ENCODE peak calls at places on chromosomes 11 and 22, in ten cellular contexts. U, Q, L, H, P, G, B, J, M and D are unnamed samples.

GRCh38 chr11:118820412-118821357 is 29.7 kb upstream of the DDX6 start:
- DNase-seq in L (peak; percentile 85), J (peak; percentile 13), P (no peak), Q (no peak), H (peak; percentile 23), B (peak; percentile 91), M (peak; percentile 92), U (peak; percentile 75), G (no peak), D (no peak)

GRCh38 chr11:125112235-125112604 is 794 bp upstream of the TMEM218 start:
- DNase-seq in B (no peak), Q (no peak), L (no peak), G (no peak), M (no peak), J (no peak), H (no peak), U (no peak), P (no peak), D (no peak)

GRCh38 chr22:47151490-47151889 is 389.0 kb downstream of the TBC1D22A start:
- DNase-seq in B (no peak), H (no peak), U (no peak), Q (peak; percentile 42), P (no peak), G (peak; percentile 44), L (no peak), J (no peak), M (no peak), D (no peak)

GRCh38 chr22:47031628-47031915 is 269.1 kb downstream of the TBC1D22A start:
- DNase-seq in J (no peak), P (no peak), M (peak; percentile 27), L (no peak), U (peak; percentile 7), B (peak; percentile 30), Q (no peak), G (no peak), H (no peak), D (no peak)

GRCh38 chr22:33848251-33848650 is 72.0 kb downstream of the LARGE1 start:
- DNase-seq in U (no peak), P (no peak), L (no peak), M (no peak), H (no peak), B (no peak), J (no peak), Q (no peak), G (peak; percentile 49), D (no peak)

GRCh38 chr11:61090521-61090920 is 11.8 kb upstream of the CD5 start:
- DNase-seq in H (no peak), U (no peak), M (no peak), J (no peak), L (no peak), B (no peak), G (no peak), P (no peak), Q (no peak), D (no peak)

GRCh38 chr11:33769542-33769941 is 4.8 kb downstream of the FBXO3 start:
- DNase-seq in H (no peak), L (no peak), P (no peak), Q (no peak), G (no peak), M (no peak), B (no peak), J (no peak), U (no peak), D (no peak)

GRCh38 chr11:78714539-78714938 is 139.9 kb upstream of the NARS2 start:
- DNase-seq in H (no peak), J (no peak), M (peak; percentile 24), P (no peak), L (peak; percentile 19), B (no peak), U (no peak), Q (no peak), G (no peak), D (no peak)

GRCh38 chr11:44568358-44568705 is 2.9 kb downstream of the CD82 start:
- DNase-seq in P (no peak), H (no peak), B (no peak), M (no peak), L (no peak), J (no peak), Q (no peak), G (no peak), U (no peak), D (no peak)

GRCh38 chr11:44566952-44567875 is 1.8 kb downstream of the CD82 start:
- DNase-seq in G (no peak), M (no peak), H (no peak), P (peak; percentile 69), L (no peak), Q (no peak), B (no peak), J (no peak), U (no peak), D (no peak)

GRCh38 chr11:44570411-44571155 is 5.1 kb downstream of the CD82 start:
- DNase-seq in P (no peak), G (no peak), U (no peak), J (no peak), L (no peak), Q (no peak), H (no peak), B (peak; percentile 41), M (no peak), D (no peak)

GRCh38 chr11:44567876-44568256 is 2.4 kb downstream of the CD82 start:
- DNase-seq in B (no peak), P (no peak), G (no peak), U (no peak), Q (no peak), J (no peak), M (no peak), H (no peak), L (no peak), D (no peak)

DNA sequence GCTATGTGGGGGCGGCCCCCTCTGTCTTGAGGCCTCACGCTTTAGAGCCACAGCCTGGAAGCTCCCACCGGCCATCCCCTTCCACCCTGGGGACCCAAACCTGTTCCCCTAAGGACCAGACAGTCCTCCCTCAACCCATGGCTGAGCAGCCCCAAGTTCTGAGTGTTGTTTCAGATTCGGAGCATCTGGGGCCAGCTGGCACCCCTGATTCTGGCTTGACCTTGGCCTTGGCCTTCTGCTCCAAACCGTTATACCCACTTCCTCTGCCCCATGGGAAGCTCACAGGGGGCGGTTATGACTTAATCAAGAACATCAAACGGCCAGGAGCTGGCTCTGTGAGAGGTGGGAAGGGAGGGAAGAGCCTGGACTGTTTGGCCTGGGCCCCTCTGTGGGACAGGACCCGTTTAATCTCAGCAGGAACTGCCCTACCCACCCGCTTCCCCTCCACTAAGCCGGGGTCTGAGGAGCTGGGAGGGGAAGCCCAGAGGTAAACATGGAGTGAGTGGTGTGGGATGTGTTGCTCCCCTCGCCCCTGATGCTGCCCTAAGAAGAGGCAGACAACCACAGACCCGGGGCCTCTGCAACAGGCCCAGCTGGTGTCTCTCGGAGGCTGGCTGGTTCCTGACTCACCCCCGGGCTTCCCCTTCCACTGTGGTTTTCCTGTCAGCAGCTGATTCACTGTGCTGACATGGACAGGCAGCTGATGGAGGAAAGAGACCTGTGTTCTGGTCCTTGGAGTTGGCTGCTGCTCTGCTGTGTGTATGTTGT is 3.4 kb downstream of the CD82 start:
- DNase-seq in U (peak; percentile 72), J (peak; percentile 59), B (peak; percentile 85), L (peak; percentile 67), Q (peak; percentile 91), M (peak; percentile 67), G (peak; percentile 98), P (peak; percentile 84), H (peak; percentile 52), D (no peak)
- H3K4me1 ChIP-seq in U (peaks cover 95% of the 10 kb centered on the region), J (peaks cover 74% of the 10 kb centered on the region), B (peaks cover 19% of the 10 kb centered on the region), L (peaks cover 11% of the 10 kb centered on the region), Q (peaks cover 7% of the 10 kb centered on the region), M (peaks cover 29% of the 10 kb centered on the region), G (peaks cover 49% of the 10 kb centered on the region), P (peaks cover 92% of the 10 kb centered on the region), H (peaks cover 20% of the 10 kb centered on the region), D (peaks cover 7% of the 10 kb centered on the region)

DNA sequence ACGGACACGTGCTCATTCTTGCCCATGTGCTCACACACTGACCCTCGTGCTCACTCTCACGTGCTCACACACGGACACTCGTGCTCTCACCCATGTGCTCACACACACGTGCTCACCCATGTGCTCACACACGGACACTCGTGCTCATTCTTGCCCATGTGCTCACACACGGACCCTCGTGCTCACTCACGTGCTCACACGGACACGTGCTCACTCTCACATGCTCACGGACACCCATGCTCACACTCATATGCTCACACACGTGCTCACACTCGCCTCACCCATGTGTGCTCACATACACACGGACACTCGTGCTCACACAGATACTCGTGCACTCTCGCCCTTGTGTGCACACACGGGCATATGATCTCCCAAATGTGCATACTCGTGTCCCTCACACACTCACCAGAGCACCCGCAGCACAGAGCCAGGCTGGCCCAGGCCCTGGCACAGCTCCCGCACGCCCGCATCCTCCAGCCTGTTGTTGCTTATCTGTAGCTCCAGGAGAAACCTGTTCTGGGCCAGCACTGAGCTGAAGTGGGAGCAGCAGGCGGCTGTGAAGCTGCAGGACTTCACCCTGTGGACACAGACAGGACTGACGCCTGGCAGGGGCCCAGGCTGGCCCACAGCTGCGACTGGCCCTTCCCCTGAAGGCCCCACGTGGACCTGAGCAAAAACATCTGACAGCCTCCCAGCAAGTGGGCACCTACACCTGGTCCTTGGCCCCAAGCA is 9.3 kb downstream of the RNH1 start:
- DNase-seq in M (no peak), Q (no peak), U (peak; percentile 62), L (no peak), H (no peak), G (no peak), B (peak; percentile 87), P (no peak), J (no peak), D (no peak)
- H3K4me3 ChIP-seq in M (no peak overlapping the region), Q (no peak overlapping the region), U (no peak overlapping the region), L (no peak overlapping the region), H (no peak overlapping the region), G (no peak overlapping the region), B (no peak overlapping the region), P (no peak overlapping the region), J (no peak overlapping the region), D (no peak overlapping the region)

GRCh38 chr11:45665933-45666647 is 668 bp upstream of the CHST1 start:
- DNase-seq in L (no peak), J (peak; percentile 28), G (no peak), P (no peak), M (no peak), Q (peak; percentile 40), H (no peak), U (no peak), B (peak; percentile 27), D (no peak)
- H3K4me1 ChIP-seq in L (no peaks in the 10 kb centered on the region), J (peaks cover 38% of the 10 kb centered on the region), G (peaks cover 4% of the 10 kb centered on the region), P (peaks cover 16% of the 10 kb centered on the region), M (peaks cover 17% of the 10 kb centered on the region), Q (peaks cover 5% of the 10 kb centered on the region), H (peaks cover 4% of the 10 kb centered on the region), U (peaks cover 50% of the 10 kb centered on the region), B (no peaks in the 10 kb centered on the region), D (no peaks in the 10 kb centered on the region)

GRCh38 chr22:42787357-42787736 is 66.7 kb upstream of the A4GALT start:
- DNase-seq in P (no peak), U (no peak), L (no peak), G (no peak), H (no peak), M (no peak), B (no peak), Q (no peak), J (no peak), D (no peak)

GRCh38 chr22:42786606-42787356 is 66.1 kb upstream of the A4GALT start:
- DNase-seq in Q (no peak), P (no peak), G (no peak), B (peak; percentile 14), J (no peak), M (no peak), U (no peak), H (no peak), L (no peak), D (no peak)

GRCh38 chr22:42788021-42788420 is 67.4 kb upstream of the A4GALT start:
- DNase-seq in J (no peak), H (no peak), G (no peak), L (no peak), Q (no peak), M (no peak), P (no peak), B (peak; percentile 32), U (no peak), D (no peak)

GRCh38 chr22:42785706-42786499 is 65.2 kb upstream of the A4GALT start:
- DNase-seq in B (no peak), Q (no peak), G (no peak), H (no peak), J (no peak), L (no peak), P (no peak), M (no peak), U (no peak), D (no peak)

DNA sequence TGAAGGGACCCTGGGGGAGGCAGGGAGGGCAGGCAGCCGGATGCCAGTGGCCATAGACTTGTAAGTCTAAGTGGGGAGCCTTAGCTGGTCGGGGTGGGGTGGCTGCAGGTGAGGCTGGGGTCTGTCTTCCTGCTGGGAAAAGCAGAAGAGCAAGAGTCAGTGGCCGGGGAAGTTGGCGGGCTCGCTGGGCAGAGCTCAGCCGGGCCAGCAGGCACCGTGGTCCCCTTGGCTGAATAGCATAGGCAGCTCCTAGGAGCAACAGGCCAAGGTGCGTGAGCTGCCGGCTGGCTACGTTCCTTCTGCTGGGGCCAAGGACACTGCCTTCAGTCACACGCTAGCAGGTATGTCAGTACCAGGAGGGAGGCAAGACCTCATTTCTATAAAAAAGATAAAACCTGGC is 67.8 kb upstream of the A4GALT start:
- DNase-seq in Q (no peak), U (no peak), H (no peak), L (no peak), M (no peak), P (no peak), J (no peak), G (no peak), B (peak; percentile 31), D (no peak)
- H3K4me3 ChIP-seq in Q (no peak overlapping the region), U (no peak overlapping the region), H (no peak overlapping the region), L (no peak overlapping the region), M (no peak overlapping the region), P (no peak overlapping the region), J (no peak overlapping the region), G (no peak overlapping the region), B (no peak overlapping the region), D (no peak overlapping the region)